ENCODE peak calls at places on chromosomes 3 and 15, in seven cellular contexts. N is K562, O is neural progenitor cell, D is OCI-LY7, G is fibroblast of lung, A is endothelial cell of umbilical vein, L is mesendoderm. X is an unnamed sample.

GRCh38 chr3:62982795-62983455 is 107.7 kb upstream of the CADPS start:
- DNase-seq in N (no peak), O (peak; percentile 40), D (no peak), G (no peak), A (no peak), L (peak; percentile 15), X (no peak)

GRCh38 chr3:111737712-111738097 is 121.4 kb upstream of the PHLDB2 start:
- DNase-seq in N (no peak), O (no peak), D (no peak), G (peak; percentile 97), A (no peak), L (no peak), X (peak; percentile 11)

GRCh38 chr15:29226431-29227216 is 43.0 kb downstream of the NSMCE3 start:
- DNase-seq in N (no peak), O (no peak), D (no peak), G (no peak), A (no peak), L (no peak), X (no peak)

GRCh38 chr3:78823859-78824258 is 943.9 kb downstream of the ROBO1 start:
- DNase-seq in N (no peak), O (no peak), D (no peak), G (peak; percentile 60), A (no peak), L (peak; percentile 48), X (no peak)

GRCh38 chr3:113532698-113533533 is 561 bp downstream of the SIDT1 start:
- DNase-seq in N (no peak), O (peak; percentile 67), D (peak; percentile 67), G (no peak), A (peak; percentile 23), L (peak; percentile 26), X (peak; percentile 45)

GRCh38 chr3:20057612-20058180 is 17.4 kb downstream of the KAT2B start:
- DNase-seq in N (no peak), O (no peak), D (no peak), G (peak; percentile 51), A (no peak), L (no peak), X (no peak)

GRCh38 chr3:113018461-113019181 is 27.8 kb downstream of the GTPBP8 start:
- DNase-seq in N (no peak), O (peak; percentile 19), D (peak; percentile 21), G (peak; percentile 27), A (no peak), L (no peak), X (no peak)

GRCh38 chr15:42194502-42194901 is 13.6 kb downstream of the VPS39 start:
- DNase-seq in N (no peak), O (no peak), D (no peak), G (peak; percentile 86), A (no peak), L (peak; percentile 39), X (no peak)

GRCh38 chr3:67509471-67510075 is 144.8 kb downstream of the SUCLG2 start:
- DNase-seq in N (no peak), O (no peak), D (no peak), G (no peak), A (no peak), L (no peak), X (no peak)

GRCh38 chr3:100230715-100231114 is 30.1 kb upstream of the TBC1D23 start:
- DNase-seq in N (no peak), O (no peak), D (no peak), G (no peak), A (no peak), L (no peak), X (no peak)

GRCh38 chr15:73950479-73951043 is 24.3 kb downstream of the LOXL1 start:
- DNase-seq in N (no peak), O (no peak), D (no peak), G (no peak), A (no peak), L (no peak), X (no peak)

GRCh38 chr3:111594205-111594604 is 941 bp downstream of the ZBED2 start:
- DNase-seq in N (no peak), O (no peak), D (no peak), G (peak; percentile 17), A (no peak), L (peak; percentile 37), X (no peak)

DNA sequence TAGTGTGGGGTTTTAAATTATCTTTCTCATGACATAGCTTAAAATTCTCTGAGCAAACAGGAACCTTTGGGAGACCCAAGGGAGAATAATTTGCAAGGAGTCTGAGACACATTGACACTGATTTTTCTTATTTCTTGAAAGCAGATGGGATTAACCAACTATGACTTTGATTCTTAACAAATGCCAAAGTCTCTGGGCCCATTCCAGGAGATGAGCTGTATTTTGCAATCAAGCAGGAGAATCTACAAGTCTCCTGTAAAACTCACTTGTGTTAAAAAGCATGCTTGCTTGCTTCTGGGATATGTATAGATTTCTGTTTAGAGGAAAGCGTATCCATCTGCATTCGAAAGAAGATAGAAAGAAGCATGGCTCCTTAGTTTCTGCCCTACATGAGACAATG is 71.3 kb upstream of the STT3B start:
- DNase-seq in N (no peak), O (no peak), D (no peak), G (no peak), A (no peak), L (no peak), X (no peak)
- H3K79me2 ChIP-seq in N (no peaks in the 10 kb centered on the region), O (no peaks in the 10 kb centered on the region), D (no peaks in the 10 kb centered on the region), G (no peaks in the 10 kb centered on the region), A (no peaks in the 10 kb centered on the region), L (no peaks in the 10 kb centered on the region), X (no peaks in the 10 kb centered on the region)

DNA sequence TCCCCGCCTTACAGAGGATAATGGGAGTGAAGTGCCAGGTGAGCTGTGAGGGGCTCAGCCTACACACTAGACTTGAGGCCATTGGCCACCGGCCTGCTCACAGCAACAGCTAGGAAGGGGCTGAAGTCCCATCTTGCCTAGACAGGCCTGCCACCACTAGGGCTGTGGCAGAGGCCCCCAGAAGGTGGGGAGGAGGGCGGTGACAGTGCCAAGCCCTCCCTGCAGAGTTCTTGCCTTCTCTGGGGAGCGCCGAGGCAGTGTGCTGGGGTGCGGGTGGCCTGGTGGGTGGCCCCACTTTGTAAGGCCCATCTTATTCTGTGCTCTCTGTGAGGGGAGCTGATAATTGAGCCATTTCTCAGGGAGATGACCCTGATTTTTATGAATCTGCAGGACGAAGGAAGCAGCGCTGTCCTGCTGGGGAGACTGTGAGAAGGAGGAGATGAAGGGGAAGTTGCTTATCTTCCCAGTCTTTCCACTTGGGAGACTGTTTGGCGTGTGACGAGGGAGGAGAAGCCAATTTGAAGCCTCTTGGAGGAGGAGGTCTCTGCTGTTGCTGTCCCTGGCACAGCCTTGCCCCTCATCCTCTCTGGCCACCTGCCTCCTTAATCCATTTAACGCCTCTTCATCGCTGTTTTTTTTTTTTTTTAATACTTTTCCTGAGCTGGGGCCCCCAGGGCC is 104.3 kb downstream of the LINGO1 start:
- DNase-seq in N (no peak), O (no peak), D (no peak), G (no peak), A (no peak), L (peak; percentile 48), X (no peak)
- H3K27ac ChIP-seq in N (no peak overlapping the region), O (no peak overlapping the region), D (no peak overlapping the region), G (no peak overlapping the region), A (no peak overlapping the region), L (peak overlapping the region; percentile 52), X (no peak overlapping the region)

GRCh38 chr15:68796576-68796975 is 24.1 kb downstream of the ANP32A start:
- DNase-seq in N (no peak), O (no peak), D (no peak), G (no peak), A (no peak), L (no peak), X (no peak)

GRCh38 chr15:68793776-68794175 is 26.9 kb downstream of the ANP32A start:
- DNase-seq in N (no peak), O (no peak), D (no peak), G (no peak), A (no peak), L (no peak), X (no peak)

GRCh38 chr15:68795298-68795848 is 25.3 kb downstream of the ANP32A start:
- DNase-seq in N (no peak), O (peak; percentile 96), D (peak; percentile 49), G (peak; percentile 74), A (peak; percentile 93), L (peak; percentile 97), X (no peak)

GRCh38 chr15:68794307-68794706 is 26.4 kb downstream of the ANP32A start:
- DNase-seq in N (no peak), O (no peak), D (no peak), G (no peak), A (no peak), L (no peak), X (no peak)

GRCh38 chr15:68794869-68795268 is 25.8 kb downstream of the ANP32A start:
- DNase-seq in N (no peak), O (no peak), D (no peak), G (peak; percentile 15), A (no peak), L (peak; percentile 48), X (no peak)
- H3K79me2 ChIP-seq in N (peaks cover 100% of the 10 kb centered on the region), O (peaks cover 100% of the 10 kb centered on the region), D (peaks cover 100% of the 10 kb centered on the region), G (peaks cover 43% of the 10 kb centered on the region), A (peaks cover 68% of the 10 kb centered on the region), L (peaks cover 85% of the 10 kb centered on the region), X (peaks cover 100% of the 10 kb centered on the region)

DNA sequence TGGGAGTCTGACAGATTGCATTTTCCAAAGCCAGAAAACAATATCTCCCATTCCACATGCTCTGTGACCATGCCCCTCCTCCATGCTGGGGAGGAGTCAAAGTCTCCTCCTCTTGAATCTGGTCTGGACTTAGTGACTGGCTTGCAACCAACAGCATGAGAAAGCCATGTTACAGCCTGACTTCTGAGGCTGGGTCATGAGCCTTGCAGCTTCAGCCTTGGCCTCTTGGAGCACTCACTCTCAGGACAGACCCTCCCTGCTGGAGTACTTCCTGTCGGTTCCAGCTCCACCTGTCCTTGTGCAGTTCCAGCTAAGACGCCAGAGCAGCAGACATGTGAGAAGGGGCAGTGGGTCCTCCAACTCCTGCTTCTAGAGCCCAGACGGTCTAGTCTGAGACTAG is 49.7 kb upstream of the RBSN start:
- DNase-seq in N (peak; percentile 52), O (peak; percentile 15), D (peak; percentile 9), G (peak; percentile 14), A (no peak), L (peak; percentile 96), X (peak; percentile 9)
- H3K27ac ChIP-seq in N (no peak overlapping the region), O (no peak overlapping the region), D (no peak overlapping the region), G (no peak overlapping the region), A (no peak overlapping the region), L (no peak overlapping the region), X (no peak overlapping the region)

GRCh38 chr15:69424748-69425413 is 10.7 kb downstream of the KIF23 start:
- DNase-seq in N (no peak), O (no peak), D (no peak), G (no peak), A (no peak), L (no peak), X (no peak)

GRCh38 chr15:69421498-69421897 is 7.3 kb downstream of the KIF23 start:
- DNase-seq in N (no peak), O (no peak), D (no peak), G (no peak), A (no peak), L (no peak), X (no peak)

GRCh38 chr15:69424001-69424400 is 9.9 kb downstream of the KIF23 start:
- DNase-seq in N (no peak), O (no peak), D (no peak), G (no peak), A (no peak), L (no peak), X (no peak)

GRCh38 chr15:69417581-69417980 is 3.4 kb downstream of the KIF23 start:
- DNase-seq in N (no peak), O (no peak), D (no peak), G (no peak), A (no peak), L (no peak), X (no peak)

GRCh38 chr15:69422336-69422895 is 8.3 kb downstream of the KIF23 start:
- DNase-seq in N (no peak), O (no peak), D (no peak), G (no peak), A (no peak), L (no peak), X (no peak)
- H3K79me2 ChIP-seq in N (peaks cover 18% of the 10 kb centered on the region), O (peaks cover 43% of the 10 kb centered on the region), D (peaks cover 10% of the 10 kb centered on the region), G (peaks cover 41% of the 10 kb centered on the region), A (peaks cover 39% of the 10 kb centered on the region), L (peaks cover 11% of the 10 kb centered on the region), X (peaks cover 19% of the 10 kb centered on the region)